ENCODE peak calls at places on chromosomes 2 and 18, in ten cellular contexts. A is cardiac muscle cell; Y is heart left ventricle; G is MCF 10A; U is lower leg skin; P is CD8-positive, alpha-beta T cell; O is WTC11; L is OCI-LY7; N is astrocyte; X is MM.1S. E is an unnamed sample.

GRCh38 chr2:100470898-100471514 is 724 bp downstream of the NMS start:
- DNase-seq in U (no peak), P (no peak), L (no peak), O (peak; percentile 80), N (no peak), G (peak; percentile 22), Y (no peak), X (no peak), A (peak; percentile 78), E (no peak)

GRCh38 chr2:175742367-175742766 is 259.7 kb downstream of the LNPK start:
- DNase-seq in N (peak; percentile 88), P (no peak), O (no peak), A (no peak), X (peak; percentile 57), U (no peak), L (no peak), G (peak; percentile 13), Y (no peak), E (no peak)

GRCh38 chr2:229416116-229416694 is 145.1 kb upstream of the PID1 start:
- DNase-seq in G (peak; percentile 85), A (no peak), P (no peak), O (no peak), N (peak; percentile 47), Y (peak; percentile 86), X (no peak), L (no peak), U (peak; percentile 96), E (no peak)

GRCh38 chr2:234514099-234514498 is 17.2 kb upstream of the ARL4C start:
- DNase-seq in X (no peak), Y (no peak), U (no peak), G (no peak), O (no peak), P (no peak), L (no peak), A (no peak), N (peak; percentile 51), E (no peak)

GRCh38 chr2:234546770-234547169 is 49.9 kb upstream of the ARL4C start:
- DNase-seq in A (no peak), U (no peak), Y (no peak), O (no peak), L (no peak), X (no peak), P (no peak), N (no peak), G (no peak), E (no peak)

GRCh38 chr2:181999911-182000310 is 14.3 kb downstream of the PPP1R1C start:
- DNase-seq in A (no peak), U (no peak), Y (no peak), G (no peak), L (no peak), N (no peak), P (no peak), O (no peak), X (no peak), E (no peak)

GRCh38 chr18:79200546-79201268 is 131.5 kb downstream of the ATP9B start:
- DNase-seq in L (peak; percentile 28), O (no peak), Y (peak; percentile 74), U (no peak), G (peak; percentile 2), P (no peak), X (no peak), A (peak; percentile 14), N (peak; percentile 20), E (peak; percentile 50)

GRCh38 chr18:33757037-33757436 is 179.0 kb downstream of the ASXL3 start:
- DNase-seq in U (no peak), P (no peak), Y (no peak), X (no peak), O (no peak), A (no peak), N (peak; percentile 73), G (no peak), L (no peak), E (no peak)

GRCh38 chr18:25739356-25739755 is 351.1 kb downstream of the SS18 start:
- DNase-seq in N (no peak), U (no peak), Y (no peak), X (no peak), O (no peak), A (no peak), L (no peak), P (no peak), G (no peak), E (no peak)

GRCh38 chr18:36451454-36452251 is 154.1 kb downstream of the FHOD3 start:
- DNase-seq in Y (no peak), P (no peak), O (no peak), L (no peak), U (no peak), N (no peak), A (no peak), X (no peak), G (no peak), E (no peak)

GRCh38 chr2:124320072-124320471 is 295.0 kb downstream of the CNTNAP5 start:
- DNase-seq in L (no peak), G (no peak), U (no peak), O (no peak), N (no peak), P (no peak), X (no peak), A (no peak), Y (no peak), E (no peak)

GRCh38 chr2:124328397-124328796 is 303.3 kb downstream of the CNTNAP5 start:
- DNase-seq in G (no peak), N (no peak), P (no peak), X (no peak), A (no peak), L (no peak), Y (no peak), O (no peak), U (no peak), E (no peak)

GRCh38 chr2:124323321-124323720 is 298.2 kb downstream of the CNTNAP5 start:
- DNase-seq in L (no peak), G (peak; percentile 72), Y (no peak), P (no peak), A (no peak), U (no peak), N (no peak), X (no peak), O (no peak), E (no peak)

GRCh38 chr2:124327293-124327692 is 302.2 kb downstream of the CNTNAP5 start:
- DNase-seq in U (no peak), N (no peak), G (no peak), X (no peak), A (no peak), L (no peak), O (no peak), Y (no peak), P (no peak), E (no peak)

DNA sequence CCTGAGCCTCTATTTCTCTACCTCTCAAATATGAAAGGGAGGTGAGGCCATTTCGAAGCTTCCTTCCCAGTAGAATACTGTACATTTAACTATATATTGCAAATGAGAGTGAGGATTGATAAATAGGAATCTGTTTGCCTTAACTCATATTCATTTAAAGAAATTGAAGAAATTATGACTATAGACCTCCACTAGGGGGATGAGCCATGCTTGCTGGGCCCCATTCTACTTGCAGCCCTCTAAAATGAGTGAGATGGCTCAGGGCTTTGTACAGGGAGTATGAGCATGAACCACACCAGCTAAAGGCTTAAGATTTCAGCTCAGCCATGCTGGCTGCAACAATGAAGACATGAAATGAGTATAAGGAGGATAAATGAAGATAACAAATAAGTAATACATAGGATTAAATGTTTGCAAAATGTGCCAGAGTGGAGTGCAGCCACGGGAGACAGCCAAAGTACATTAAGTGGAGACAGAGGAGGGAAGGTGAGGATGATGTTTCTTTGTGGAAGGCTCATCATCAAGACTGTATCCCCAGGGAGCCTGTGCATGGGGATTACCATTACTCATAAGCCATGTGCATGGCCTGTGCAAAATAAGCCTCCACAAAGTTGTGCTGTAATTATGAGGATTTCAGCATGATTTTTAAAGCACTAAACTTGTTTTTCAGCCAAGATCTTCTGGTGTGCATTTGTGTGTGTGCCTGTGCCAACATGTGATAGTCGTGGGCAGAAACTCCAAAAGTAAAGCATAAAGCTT is 300.8 kb downstream of the CNTNAP5 start:
- DNase-seq in O (no peak), X (no peak), A (peak; percentile 11), U (no peak), L (no peak), P (no peak), Y (no peak), G (peak; percentile 17), N (no peak), E (no peak)
- TF ChIP-seq CTCF in O (no peak), X (peak; percentile 25), A (peak; percentile 42), U (no peak), L (peak; percentile 59), P (no peak), Y (no peak), G (peak; percentile 14), N (no peak), E (peak; percentile 73)

DNA sequence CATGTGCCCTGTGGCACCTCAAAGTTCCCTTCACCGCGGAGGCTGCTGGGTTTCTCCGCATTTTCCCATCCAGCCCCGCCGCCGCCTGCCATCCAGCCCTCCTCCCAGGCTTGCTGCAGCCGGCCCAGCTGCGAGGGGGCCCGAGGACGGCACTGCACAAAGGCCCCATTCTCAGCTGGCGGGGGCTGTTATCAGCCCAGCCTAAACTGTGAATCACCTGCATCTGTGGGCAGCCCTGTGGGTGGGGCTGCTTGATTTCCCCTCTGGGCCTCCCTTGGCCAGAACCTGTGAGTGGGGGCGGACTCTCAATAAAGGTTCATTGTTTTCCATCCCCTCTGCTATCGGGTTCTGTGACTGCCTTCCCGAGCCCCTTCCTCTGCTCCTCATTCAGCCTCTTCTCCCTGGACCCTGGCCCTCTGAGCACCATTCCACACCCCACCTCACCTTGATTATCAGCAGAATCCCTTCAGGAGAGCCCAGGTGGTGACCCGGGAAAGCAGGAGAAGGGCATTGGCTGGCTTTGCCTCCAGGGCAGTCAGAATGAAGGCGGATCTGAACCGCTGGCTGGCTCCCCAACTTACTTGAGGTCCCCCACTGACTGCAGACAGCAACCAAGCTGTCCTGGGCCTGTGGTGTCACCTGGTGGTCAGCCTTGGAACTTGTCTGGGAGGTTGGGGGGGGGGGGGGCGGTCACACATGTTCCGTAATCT is 204.5 kb downstream of the ZFP36L2 start:
- DNase-seq in L (peak; percentile 16), G (no peak), A (no peak), Y (no peak), P (no peak), N (no peak), X (no peak), U (peak; percentile 82), O (peak; percentile 69), E (no peak)
- TF ChIP-seq CTCF in L (peak; percentile 67), G (peak; percentile 23), A (peak; percentile 23), Y (no peak), P (no peak), N (no peak), X (peak; percentile 23), U (no peak), O (peak; percentile 79), E (peak; percentile 14)

DNA sequence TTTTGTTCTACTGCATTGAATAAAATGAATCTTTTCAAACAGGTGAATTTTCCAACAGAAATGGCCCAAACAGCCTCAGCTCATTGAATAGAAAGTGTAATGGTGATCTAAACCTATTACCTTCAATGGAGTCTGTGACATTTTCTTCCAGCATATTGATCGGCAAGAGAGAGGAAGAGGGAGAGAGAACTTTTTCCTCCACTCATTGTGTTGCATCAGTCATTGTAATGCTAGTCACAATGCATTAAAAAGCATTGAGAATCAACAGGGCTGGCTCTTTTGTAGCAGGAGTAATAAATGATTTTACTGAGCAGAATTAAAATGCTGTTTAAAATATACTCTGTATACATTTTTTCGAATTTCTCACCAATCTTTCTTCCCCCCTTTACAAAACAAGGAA is 1794.5 kb upstream of the CELF4 start:
- DNase-seq in P (no peak), U (no peak), A (no peak), X (no peak), O (no peak), Y (no peak), N (no peak), L (no peak), G (no peak), E (no peak)
- TF ChIP-seq CTCF in P (no peak), U (no peak), A (no peak), X (no peak), O (no peak), Y (no peak), N (no peak), L (no peak), G (no peak), E (no peak)

GRCh38 chr2:170845343-170845742 is 28.7 kb downstream of the GAD1 start:
- DNase-seq in G (no peak), O (peak; percentile 77), A (no peak), L (peak; percentile 21), U (no peak), P (no peak), Y (no peak), N (no peak), X (no peak), E (peak; percentile 35)
- TF ChIP-seq CTCF in G (no peak), O (peak; percentile 73), A (no peak), L (peak; percentile 73), U (no peak), P (no peak), Y (no peak), N (no peak), X (peak; percentile 12), E (no peak)